ENCODE peak calls at places on chromosome 19, in seven cellular contexts. R is effector memory CD4-positive, alpha-beta T cell; M is hepatocyte; C is GM12865; G is dermis microvascular lymphatic vessel endothelial cell; Y is posterior cingulate gyrus; X is CD8-positive, alpha-beta memory T cell. V is an unnamed sample.

GRCh38 chr19:13684021-13684420 is 80.3 kb upstream of the MRI1 start:
- DNase-seq in G (no peak), M (no peak), C (no peak), Y (no peak), X (no peak), R (no peak), V (no peak)

GRCh38 chr19:13817615-13818371 is 22.6 kb downstream of the ZSWIM4 start:
- DNase-seq in C (no peak), M (peak; percentile 81), G (no peak), R (no peak), X (no peak), Y (no peak), V (no peak)

GRCh38 chr19:2309734-2310362 is 1.9 kb upstream of the LINGO3 start:
- DNase-seq in R (no peak), X (no peak), G (peak; percentile 21), Y (peak; percentile 65), C (no peak), M (no peak), V (no peak)

GRCh38 chr19:57583104-57583520 is 833 bp upstream of the ZIK1 start:
- DNase-seq in R (no peak), Y (no peak), G (no peak), C (no peak), M (no peak), X (no peak), V (no peak)

GRCh38 chr19:32599736-32600157 is 18.8 kb downstream of the PDCD5 start:
- DNase-seq in G (peak; percentile 80), Y (no peak), X (no peak), C (peak; percentile 73), R (no peak), M (peak; percentile 71), V (peak; percentile 31)

GRCh38 chr19:10975374-10976036 is 14.7 kb downstream of the SMARCA4 start:
- DNase-seq in Y (no peak), R (no peak), X (no peak), M (peak; percentile 47), G (peak; percentile 38), C (no peak), V (no peak)

GRCh38 chr19:12782424-12783225 is 7.3 kb upstream of the HOOK2 start:
- DNase-seq in M (peak; percentile 89), G (peak; percentile 97), R (peak; percentile 94), X (peak; percentile 92), C (peak; percentile 93), Y (peak; percentile 92), V (no peak)

GRCh38 chr19:793775-794174 is 3.5 kb upstream of the PTBP1 start:
- DNase-seq in C (no peak), G (no peak), R (no peak), M (no peak), X (no peak), Y (no peak), V (no peak)

GRCh38 chr19:15790096-15790495 is 2.6 kb downstream of the OR10H5 start:
- DNase-seq in C (no peak), Y (no peak), G (no peak), M (no peak), R (no peak), X (no peak), V (no peak)

GRCh38 chr19:18292810-18293641 is 11.6 kb upstream of the JUND start:
- DNase-seq in X (no peak), Y (peak; percentile 75), G (peak; percentile 65), C (peak; percentile 67), R (no peak), M (peak; percentile 91), V (peak; percentile 17)

GRCh38 chr19:57992841-57993240 is 9.8 kb downstream of the ZNF606 start:
- DNase-seq in G (no peak), X (no peak), M (no peak), Y (no peak), C (no peak), R (no peak), V (no peak)

GRCh38 chr19:16942583-16942982 is 53.8 kb downstream of the F2RL3 start:
- DNase-seq in G (no peak), X (no peak), C (no peak), R (no peak), Y (no peak), M (no peak), V (no peak)

GRCh38 chr19:18300930-18301717 is 19.7 kb upstream of the JUND start:
- DNase-seq in G (peak; percentile 33), C (no peak), Y (no peak), R (no peak), X (no peak), M (peak; percentile 79), V (no peak)

GRCh38 chr19:29680447-29680846 is 15.2 kb downstream of the PLEKHF1 start:
- DNase-seq in C (peak; percentile 91), G (no peak), X (peak; percentile 81), R (peak; percentile 80), Y (no peak), M (no peak), V (peak; percentile 92)

GRCh38 chr19:39208175-39208795 is 4.2 kb upstream of the SYCN start:
- DNase-seq in R (no peak), C (no peak), G (no peak), M (no peak), Y (no peak), X (no peak), V (no peak)

GRCh38 chr19:1113278-1113985 is 9.6 kb downstream of the GPX4 start:
- DNase-seq in G (peak; percentile 97), R (peak; percentile 61), Y (peak; percentile 93), X (peak; percentile 85), M (peak; percentile 97), C (peak; percentile 91), V (peak; percentile 79)

GRCh38 chr19:28920269-28921066 is 292.5 kb downstream of the UQCRFS1 start:
- DNase-seq in M (no peak), G (no peak), C (no peak), X (no peak), Y (no peak), R (no peak), V (no peak)

GRCh38 chr19:49333426-49334288 is 1.5 kb upstream of the CD37 start:
- DNase-seq in M (no peak), Y (no peak), R (peak; percentile 54), G (peak; percentile 26), X (peak; percentile 57), C (peak; percentile 93), V (peak; percentile 51)

GRCh38 chr19:36115453-36116343 is at the start of gene TBCB:
- DNase-seq in X (peak; percentile 92), Y (no peak), G (no peak), C (no peak), R (no peak), M (no peak), V (peak; percentile 87)

GRCh38 chr19:6108721-6109633 is 1.3 kb downstream of the RFX2 start:
- DNase-seq in X (peak; percentile 36), R (peak; percentile 40), Y (peak; percentile 27), M (peak; percentile 57), C (peak; percentile 25), G (peak; percentile 83), V (peak; percentile 63)

GRCh38 chr19:51688665-51689571 is 4.2 kb upstream of the SPACA6 start:
- DNase-seq in G (peak; percentile 97), C (no peak), X (no peak), Y (peak; percentile 91), R (no peak), M (peak; percentile 95), V (no peak)

GRCh38 chr19:52492991-52493470 is 34.4 kb upstream of the ZNF808 start:
- DNase-seq in X (no peak), Y (no peak), C (no peak), G (no peak), M (peak; percentile 73), R (no peak), V (no peak)

GRCh38 chr19:56769650-56770049 is 70.9 kb downstream of the PEG3 start:
- DNase-seq in C (no peak), R (no peak), Y (no peak), G (no peak), M (no peak), X (no peak), V (no peak)

GRCh38 chr19:40785526-40785925 is 7.5 kb downstream of the RAB4B start:
- DNase-seq in M (no peak), Y (no peak), R (no peak), X (no peak), C (no peak), G (no peak), V (no peak)

GRCh38 chr19:38695319-38695683 is 47.9 kb downstream of the ACTN4 start:
- DNase-seq in Y (no peak), R (no peak), M (no peak), G (no peak), X (no peak), C (peak; percentile 23), V (no peak)

GRCh38 chr19:50753879-50754278 is 16.4 kb upstream of the GPR32 start:
- DNase-seq in R (no peak), Y (no peak), M (no peak), C (no peak), G (no peak), X (no peak), V (no peak)

GRCh38 chr19:7670150-7670784 is 1.4 kb downstream of the RETN start:
- DNase-seq in X (no peak), G (no peak), M (peak; percentile 50), R (no peak), Y (peak; percentile 62), C (no peak), V (no peak)

GRCh38 chr19:10289167-10289835 is 451 bp upstream of the ICAM5 start:
- DNase-seq in X (peak; percentile 52), M (peak; percentile 68), C (peak; percentile 91), R (peak; percentile 37), G (peak; percentile 35), Y (peak; percentile 46), V (peak; percentile 83)